ENCODE peak calls at places on chromosomes 13 and 19, in four cellular contexts. S is heart left ventricle; U is CD8-positive, alpha-beta T cell; I is CD4-positive, alpha-beta T cell. L is an unnamed sample.

GRCh38 chr13:113371061-113371460 is 7.1 kb upstream of the GRTP1 start:
- DNase-seq in I (no peak), U (peak), S (no peak), L (peak)

GRCh38 chr19:18020212-18021067 is 12.5 kb downstream of the ARRDC2 start:
- DNase-seq in U (no peak), I (no peak), S (peak), L (peak)

GRCh38 chr13:28568286-28568685 is 73.4 kb upstream of the FLT1 start:
- DNase-seq in S (peak), I (no peak), U (no peak), L (no peak)

GRCh38 chr19:55489711-55490477 is 1.7 kb downstream of the SSC5D start:
- DNase-seq in I (no peak), U (no peak), S (no peak), L (no peak)

GRCh38 chr13:49776871-49777270 is 15.6 kb downstream of the KPNA3 start:
- DNase-seq in U (no peak), S (no peak), I (no peak), L (no peak)

GRCh38 chr19:43501661-43502418 is 2.7 kb downstream of the PHLDB3 start:
- DNase-seq in S (no peak), I (no peak), U (no peak), L (no peak)

GRCh38 chr13:95585867-95586266 is 33.3 kb downstream of the CLDN10 start:
- DNase-seq in U (no peak), S (no peak), I (no peak), L (no peak)

GRCh38 chr13:26378116-26378515 is 124.2 kb downstream of the CDK8 start:
- DNase-seq in S (no peak), I (no peak), U (no peak), L (no peak)

GRCh38 chr13:91126806-91127205 is 220.7 kb upstream of the MIR17HG start:
- DNase-seq in S (no peak), U (no peak), I (no peak), L (no peak)

GRCh38 chr19:46499692-46500091 is 4.0 kb upstream of the PNMA8B start:
- DNase-seq in S (no peak), I (no peak), U (no peak), L (no peak)

GRCh38 chr19:2485428-2485827 is 9.5 kb downstream of the GADD45B start:
- DNase-seq in I (no peak), U (no peak), S (no peak), L (no peak)

GRCh38 chr19:18774107-18774506 is 17.0 kb downstream of the COMP start:
- DNase-seq in S (no peak), I (no peak), U (no peak), L (no peak)

GRCh38 chr13:99827011-99827410 is 144.6 kb downstream of the ZIC5 start:
- DNase-seq in U (no peak), S (no peak), I (no peak), L (no peak)

GRCh38 chr13:50358221-50358620 is 343.0 kb downstream of the KCNRG start:
- DNase-seq in I (no peak), S (no peak), U (no peak), L (no peak)

GRCh38 chr13:98945863-98946605 is 31.8 kb downstream of the DOCK9 start:
- DNase-seq in S (no peak), I (no peak), U (no peak), L (no peak)

GRCh38 chr19:32324631-32325215 is 20.7 kb upstream of the ZNF507 start:
- DNase-seq in S (no peak), I (no peak), U (no peak), L (no peak)
- TF ChIP-seq CTCF in S (no peak), I (no peak), U (no peak), L (no peak)

GRCh38 chr19:35790981-35791813 is 15.8 kb downstream of the ARHGAP33 start:
- DNase-seq in U (no peak), I (no peak), S (no peak), L (no peak)
- TF ChIP-seq CTCF in U (no peak), I (no peak), S (no peak), L (no peak)

GRCh38 chr19:31330237-31330636 is 19.0 kb downstream of the TSHZ3 start:
- DNase-seq in S (no peak), U (no peak), I (no peak), L (no peak)
- TF ChIP-seq CTCF in S (no peak), U (no peak), I (no peak), L (no peak)

GRCh38 chr19:6769006-6769637 is 1.9 kb upstream of the SH2D3A start:
- DNase-seq in I (no peak), S (no peak), U (no peak), L (no peak)
- TF ChIP-seq CTCF in I (peak), S (peak), U (peak), L (peak)

GRCh38 chr13:103236213-103236612 is 170.0 kb upstream of the SLC10A2 start:
- DNase-seq in U (no peak), S (no peak), I (no peak), L (no peak)
- TF ChIP-seq CTCF in U (no peak), S (no peak), I (no peak), L (no peak)

GRCh38 chr19:9850235-9850959 is 15.3 kb downstream of the PIN1 start:
- DNase-seq in S (no peak), U (no peak), I (no peak), L (no peak)

GRCh38 chr19:9848761-9849160 is 13.6 kb downstream of the PIN1 start:
- DNase-seq in U (no peak), I (no peak), S (no peak), L (no peak)

GRCh38 chr19:9849786-9850185 is 14.7 kb downstream of the PIN1 start:
- DNase-seq in U (no peak), S (no peak), I (no peak), L (no peak)

GRCh38 chr19:9848060-9848459 is 12.9 kb downstream of the PIN1 start:
- DNase-seq in U (peak), I (peak), S (no peak), L (no peak)

DNA sequence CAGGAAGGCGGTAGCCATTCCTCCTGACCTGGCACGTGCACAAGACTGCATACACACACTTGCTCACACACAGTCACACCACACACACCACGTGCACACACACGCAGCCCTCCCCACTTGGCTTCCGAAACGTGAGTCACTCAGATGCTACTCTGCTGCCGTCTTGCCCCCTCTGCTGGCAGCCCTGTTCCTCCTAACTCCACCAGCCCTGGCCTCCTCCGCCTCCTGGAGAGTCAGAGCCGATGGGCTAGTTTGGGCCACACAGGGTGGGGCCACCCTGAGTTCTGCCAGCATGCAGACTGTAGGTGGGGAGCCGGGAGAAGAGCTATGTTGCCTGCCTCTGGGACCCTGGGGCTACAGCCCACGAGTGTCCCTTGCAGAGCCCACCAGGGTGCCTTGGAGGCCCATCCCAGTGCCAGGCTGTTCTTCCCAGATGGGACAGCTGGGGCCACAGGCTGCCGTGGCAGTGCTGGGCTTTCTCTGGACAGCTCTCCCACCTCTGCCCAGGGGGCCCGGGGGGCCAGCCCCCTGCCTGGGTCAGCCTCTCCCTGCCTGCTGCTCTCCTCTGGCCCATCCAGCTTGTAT is 12.1 kb downstream of the PIN1 start:
- DNase-seq in S (peak), U (peak), I (no peak), L (peak)
- TF ChIP-seq CTCF in S (peak), U (peak), I (no peak), L (peak)

GRCh38 chr13:73058741-73059459 is at the start of gene KLF5:
- DNase-seq in S (peak), I (peak), U (peak), L (peak)

GRCh38 chr13:73061478-73062275 is 2.9 kb downstream of the KLF5 start:
- DNase-seq in U (no peak), I (no peak), S (no peak), L (no peak)

GRCh38 chr13:73060251-73061160 is 1.7 kb downstream of the KLF5 start:
- DNase-seq in S (peak), U (no peak), I (no peak), L (peak)

GRCh38 chr13:73058432-73058740 is 419 bp upstream of the KLF5 start:
- DNase-seq in I (no peak), U (no peak), S (no peak), L (no peak)

DNA sequence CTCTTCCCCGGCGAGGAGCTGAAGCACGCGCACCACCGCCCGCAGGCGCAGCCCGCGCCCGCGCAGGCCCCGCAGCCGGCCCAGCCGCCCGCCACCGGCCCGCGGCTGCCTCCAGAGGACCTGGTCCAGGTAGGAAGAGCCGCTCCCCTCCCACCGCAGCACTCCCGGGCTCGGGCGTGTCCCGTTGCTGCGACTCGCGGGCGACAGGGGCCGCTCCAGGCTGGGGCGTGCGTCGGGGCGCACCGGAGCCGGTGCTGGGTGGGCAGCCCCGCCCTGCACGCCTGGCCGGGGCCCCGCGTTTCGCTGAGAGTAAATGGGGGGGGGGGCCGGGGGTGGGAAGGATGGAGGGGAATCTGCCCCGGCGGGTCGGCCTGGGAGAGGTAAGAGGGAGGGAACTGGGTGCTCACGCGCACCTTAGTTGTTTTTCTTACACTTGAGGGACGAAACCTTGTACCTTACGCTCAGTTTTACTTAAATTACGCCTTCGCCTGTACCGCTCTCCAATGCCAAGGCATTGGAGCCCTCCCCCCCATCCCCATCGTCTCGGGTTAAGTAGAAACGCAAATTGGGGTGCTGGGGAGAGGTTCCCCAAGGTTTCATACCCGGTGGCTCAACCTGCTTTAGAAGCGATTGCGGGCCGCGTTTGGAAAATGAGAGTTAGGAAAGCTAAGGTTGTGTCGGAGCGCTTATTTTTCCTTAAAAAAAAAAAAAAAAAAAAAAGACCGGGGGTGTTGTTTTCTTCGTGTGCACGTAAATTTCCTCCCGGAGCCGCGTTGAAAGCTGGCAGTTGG is 850 bp downstream of the KLF5 start:
- DNase-seq in I (peak), U (peak), S (peak), L (peak)
- TF ChIP-seq CTCF in I (no peak), U (no peak), S (peak), L (no peak)

GRCh38 chr19:49978324-49978723 is 17.4 kb upstream of the SIGLEC11 start:
- DNase-seq in S (no peak), U (no peak), I (no peak), L (no peak)
- TF ChIP-seq CTCF in S (no peak), U (no peak), I (no peak), L (no peak)